ENCODE peak calls at places on chromosomes 13 and 19, in eight cellular contexts. U is H9, Q is hepatocyte, W is mammary epithelial cell, E is SK-N-SH, L is PC-3, X is neuronal stem cell, C is OCI-LY7. Y is an unnamed sample.

GRCh38 chr19:46390866-46391265 is 22.5 kb downstream of the CCDC8 start:
- DNase-seq in W (no peak), U (no peak), C (no peak), E (no peak), Q (no peak), L (no peak), X (no peak), Y (no peak)

GRCh38 chr19:42279148-42279901 is 10.3 kb downstream of the CIC start:
- DNase-seq in U (peak), C (no peak), X (no peak), W (no peak), L (no peak), Q (no peak), E (no peak), Y (no peak)

GRCh38 chr19:390386-391198 is 18.4 kb downstream of the C2CD4C start:
- DNase-seq in X (no peak), L (no peak), W (no peak), E (peak), Q (no peak), C (no peak), U (no peak), Y (no peak)

GRCh38 chr13:50320297-50320862 is 305.1 kb downstream of the KCNRG start:
- DNase-seq in X (no peak), Q (peak), W (peak), U (no peak), E (no peak), L (peak), C (no peak), Y (no peak)

GRCh38 chr13:40146586-40147240 is 491.3 kb downstream of the COG6 start:
- DNase-seq in U (no peak), E (peak), C (peak), X (no peak), W (peak), Q (no peak), L (no peak), Y (no peak)

GRCh38 chr13:60411464-60411863 is 14.4 kb downstream of the TDRD3 start:
- DNase-seq in C (no peak), Q (no peak), L (no peak), U (no peak), X (no peak), E (no peak), W (no peak), Y (no peak)

GRCh38 chr19:3606174-3606689 is 443 bp downstream of the TBXA2R start:
- DNase-seq in U (peak), Q (no peak), L (peak), E (peak), X (no peak), W (no peak), C (no peak), Y (peak)

GRCh38 chr19:5498817-5499535 is 43.8 kb downstream of the ZNRF4 start:
- DNase-seq in Q (no peak), L (no peak), W (no peak), E (no peak), X (peak), U (peak), C (no peak), Y (peak)

GRCh38 chr13:76271728-76272232 is 614.4 kb downstream of the KCTD12 start:
- DNase-seq in C (no peak), U (peak), W (no peak), Q (no peak), L (no peak), E (no peak), X (no peak), Y (no peak)

GRCh38 chr13:101149735-101150380 is 266.4 kb downstream of the NALCN start:
- DNase-seq in L (peak), E (peak), X (peak), Q (peak), W (peak), U (peak), C (no peak), Y (peak)

DNA sequence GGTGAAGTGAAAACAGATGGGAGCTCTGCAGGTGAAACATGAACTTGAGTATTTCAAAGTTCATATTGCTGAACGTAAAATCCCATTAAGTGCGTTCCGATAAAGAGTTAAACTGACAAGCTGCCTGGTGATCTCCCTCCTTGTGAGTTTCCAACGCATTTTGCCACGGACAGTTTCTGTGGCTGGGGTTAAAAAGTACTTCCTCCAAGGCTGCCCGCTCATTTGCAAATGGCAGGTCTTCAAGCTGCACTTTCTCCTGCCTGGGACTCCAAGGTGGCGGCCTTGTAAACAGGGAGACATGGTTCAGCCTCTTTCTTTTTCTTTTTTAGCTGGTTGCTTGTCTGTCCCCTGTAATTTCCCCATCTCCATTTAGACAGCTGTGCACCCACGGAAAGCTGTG is 450.5 kb downstream of the FGF9 start:
- DNase-seq in W (no peak), L (no peak), Q (no peak), C (no peak), E (no peak), U (no peak), X (no peak), Y (no peak)
- H3K27ac ChIP-seq in W (no peak), L (no peak), Q (no peak), C (no peak), E (no peak), U (no peak), X (no peak), Y (no peak)

GRCh38 chr13:21259571-21260455 is 83.4 kb downstream of the MRPL57 start:
- DNase-seq in L (no peak), C (no peak), U (no peak), W (no peak), E (no peak), Q (no peak), X (no peak), Y (no peak)

GRCh38 chr13:21256351-21256761 is 79.9 kb downstream of the MRPL57 start:
- DNase-seq in W (no peak), U (no peak), L (no peak), C (no peak), Q (no peak), E (no peak), X (no peak), Y (no peak)
- H2AFZ ChIP-seq in W (no peak), U (no peak), L (no peak), C (no peak), Q (no peak), E (no peak), X (no peak), Y (peak)

GRCh38 chr19:44723952-44724319 is 24.6 kb upstream of the BCL3 start:
- DNase-seq in L (peak), C (peak), Q (peak), E (peak), X (peak), U (peak), W (peak), Y (peak)
- H3K27ac ChIP-seq in L (peak), C (no peak), Q (peak), E (no peak), X (no peak), U (no peak), W (no peak), Y (no peak)

DNA sequence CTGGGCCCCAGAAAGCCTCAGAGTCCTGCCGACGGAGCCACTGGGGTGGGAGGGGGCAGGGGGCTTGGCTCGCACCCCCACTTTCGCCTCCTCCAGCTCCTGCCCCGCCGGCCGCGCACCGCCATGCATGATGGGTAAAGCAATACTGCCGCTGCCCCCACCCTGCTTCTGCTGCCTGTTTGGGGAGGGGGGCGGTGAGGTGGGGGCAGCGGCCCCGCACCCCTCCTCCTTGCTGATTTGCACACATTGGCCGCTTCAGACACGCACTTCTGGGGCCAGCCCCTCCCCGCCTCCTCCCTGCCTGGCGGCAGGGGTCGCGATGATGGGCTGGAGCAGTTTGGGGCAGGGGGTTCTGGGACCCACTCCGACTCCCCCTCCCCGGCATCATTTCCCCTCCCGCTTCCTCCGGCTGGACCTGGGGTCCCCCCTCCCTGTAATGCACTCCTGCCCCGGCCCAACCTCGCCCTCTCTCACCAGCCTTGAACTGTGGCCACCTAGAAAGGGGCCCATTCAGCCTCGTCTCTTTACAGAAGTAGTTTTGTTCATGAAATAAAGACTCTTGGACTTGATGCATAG is 1.6 kb upstream of the HPN start:
- DNase-seq in Q (no peak), E (no peak), U (peak), X (no peak), C (no peak), L (no peak), W (no peak), Y (no peak)
- H2AFZ ChIP-seq in Q (no peak), E (no peak), U (no peak), X (peak), C (no peak), L (no peak), W (no peak), Y (no peak)

DNA sequence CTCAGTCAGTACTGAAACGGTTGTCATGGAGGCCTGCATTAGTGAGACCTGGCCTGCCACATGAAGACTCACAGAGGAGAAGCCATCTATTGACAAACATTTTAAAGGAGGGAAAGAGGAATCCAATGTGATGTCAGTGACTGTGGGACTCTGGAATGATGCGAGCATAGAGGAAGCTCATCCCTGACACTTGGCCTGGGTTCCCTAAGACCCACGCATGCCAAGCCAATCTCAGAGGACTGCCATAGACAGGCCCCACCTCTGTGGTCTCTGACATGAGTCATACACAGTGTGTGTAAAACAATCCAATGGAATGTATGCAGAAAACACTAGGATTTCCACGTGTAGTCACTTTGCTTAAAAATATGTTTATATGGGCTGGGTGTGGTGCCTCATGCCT is 7.8 kb upstream of the DPY19L3 start:
- DNase-seq in X (no peak), U (no peak), C (no peak), L (peak), W (peak), Q (peak), E (no peak), Y (no peak)
- H3K27ac ChIP-seq in X (no peak), U (no peak), C (no peak), L (no peak), W (no peak), Q (peak), E (no peak), Y (no peak)

GRCh38 chr19:8412783-8413592 is at the start of gene MARCHF2:
- DNase-seq in X (peak), W (peak), Q (peak), C (peak), E (peak), L (peak), U (peak), Y (peak)
- H2AFZ ChIP-seq in X (peak), W (peak), Q (peak), C (peak), E (peak), L (peak), U (no peak), Y (peak)

Y was measured in neural progenitor cell.